ENCODE peak calls at places on chromosomes 16 and 17, in eight cellular contexts. W is breast epithelium, M is upper lobe of right lung, N is IMR-90, E is AG04449, I is GM12864, T is uterus, Q is fibroblast of lung. Y is an unnamed sample.

GRCh38 chr16:58475220-58475619 is 24.7 kb upstream of the NDRG4 start:
- DNase-seq in W (no peak), M (no peak), N (no peak), E (no peak), I (no peak), T (no peak), Q (no peak), Y (no peak)

GRCh38 chr16:4293181-4293716 is 20.4 kb upstream of the TFAP4 start:
- DNase-seq in W (no peak), M (no peak), N (no peak), E (no peak), I (no peak), T (no peak), Q (no peak), Y (no peak)

GRCh38 chr17:40070895-40071719 is 8.3 kb downstream of the THRA start:
- DNase-seq in W (no peak), M (peak; percentile 93), N (no peak), E (no peak), I (no peak), T (peak; percentile 76), Q (no peak), Y (no peak)

GRCh38 chr16:88770459-88771293 is 14.3 kb downstream of the PIEZO1 start:
- DNase-seq in W (peak; percentile 74), M (peak; percentile 90), N (peak; percentile 87), E (no peak), I (no peak), T (peak; percentile 66), Q (peak; percentile 88), Y (no peak)

GRCh38 chr16:49604602-49605001 is 231.0 kb downstream of the C16orf78 start:
- DNase-seq in W (no peak), M (no peak), N (no peak), E (no peak), I (no peak), T (no peak), Q (no peak), Y (no peak)

GRCh38 chr16:19929062-19929511 is 44.4 kb upstream of the GPRC5B start:
- DNase-seq in W (no peak), M (no peak), N (no peak), E (no peak), I (no peak), T (no peak), Q (no peak), Y (peak; percentile 31)

GRCh38 chr17:43456029-43456428 is 27.7 kb upstream of the DHX8 start:
- DNase-seq in W (no peak), M (no peak), N (no peak), E (no peak), I (no peak), T (no peak), Q (no peak), Y (no peak)

GRCh38 chr17:83036666-83037065 is 42.7 kb upstream of the METRNL start:
- DNase-seq in W (no peak), M (peak; percentile 20), N (no peak), E (no peak), I (no peak), T (no peak), Q (no peak), Y (no peak)

GRCh38 chr16:23694707-23695373 is 16.2 kb downstream of the PLK1 start:
- DNase-seq in W (no peak), M (no peak), N (peak; percentile 38), E (no peak), I (no peak), T (no peak), Q (peak; percentile 68), Y (no peak)

GRCh38 chr16:23270654-23271053 is 31.4 kb upstream of the SCNN1B start:
- DNase-seq in W (no peak), M (no peak), N (no peak), E (no peak), I (no peak), T (no peak), Q (no peak), Y (no peak)

GRCh38 chr16:83206426-83206825 is 579.7 kb downstream of the CDH13 start:
- DNase-seq in W (no peak), M (no peak), N (no peak), E (no peak), I (no peak), T (no peak), Q (peak; percentile 44), Y (no peak)

GRCh38 chr17:32941419-32942032 is 13.6 kb downstream of the TMEM98 start:
- DNase-seq in W (no peak), M (no peak), N (no peak), E (no peak), I (no peak), T (no peak), Q (no peak), Y (no peak)

GRCh38 chr17:14301761-14302401 is 1.0 kb downstream of the HS3ST3B1 start:
- DNase-seq in W (no peak), M (peak; percentile 75), N (peak; percentile 48), E (no peak), I (no peak), T (peak; percentile 26), Q (peak; percentile 55), Y (peak; percentile 70)

GRCh38 chr17:28878158-28878910 is 19.2 kb downstream of the FLOT2 start:
- DNase-seq in W (no peak), M (no peak), N (no peak), E (no peak), I (no peak), T (no peak), Q (no peak), Y (no peak)

GRCh38 chr17:19448341-19449268 is 37.6 kb downstream of the RNF112 start:
- DNase-seq in W (peak; percentile 71), M (no peak), N (peak; percentile 99), E (peak; percentile 93), I (no peak), T (peak; percentile 71), Q (peak; percentile 98), Y (no peak)

GRCh38 chr16:1428511-1428910 is 2.4 kb upstream of the PERCC1 start:
- DNase-seq in W (peak; percentile 48), M (peak; percentile 67), N (no peak), E (no peak), I (no peak), T (no peak), Q (peak; percentile 10), Y (no peak)

GRCh38 chr17:79991140-79991923 is 44.3 kb downstream of the TBC1D16 start:
- DNase-seq in W (peak; percentile 77), M (peak; percentile 92), N (peak; percentile 74), E (no peak), I (no peak), T (peak; percentile 81), Q (peak; percentile 68), Y (peak; percentile 86)
- TF ChIP-seq CTCF in W (no peak), M (peak; percentile 66), N (peak; percentile 71), E (peak; percentile 86), I (peak; percentile 32), T (peak; percentile 79), Q (peak; percentile 46), Y (peak; percentile 78)

GRCh38 chr17:58956997-58957724 is 149.5 kb downstream of the TRIM37 start:
- DNase-seq in W (no peak), M (no peak), N (peak; percentile 67), E (peak; percentile 33), I (no peak), T (no peak), Q (peak; percentile 78), Y (no peak)

GRCh38 chr17:58965221-58965620 is 141.5 kb downstream of the TRIM37 start:
- DNase-seq in W (no peak), M (no peak), N (no peak), E (no peak), I (no peak), T (no peak), Q (no peak), Y (no peak)

DNA sequence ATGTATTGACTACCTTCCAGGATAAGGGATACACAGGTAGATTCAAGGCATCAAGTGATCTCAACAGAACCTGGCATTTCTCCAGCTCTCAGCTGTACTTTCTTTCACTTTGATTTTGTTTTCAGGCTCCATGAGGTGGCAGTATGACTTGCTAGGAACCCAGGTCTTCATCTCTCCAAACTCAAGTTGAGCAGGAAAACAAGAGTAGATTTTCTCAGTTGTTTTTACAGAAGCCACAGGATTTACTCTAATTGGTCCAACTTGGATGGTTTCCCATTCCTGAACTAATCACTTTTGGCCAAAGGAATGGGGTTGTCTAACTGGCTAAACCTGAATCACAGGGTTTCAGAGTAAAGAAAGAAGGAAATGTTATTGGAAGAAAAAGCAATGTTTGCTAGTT is 146.6 kb downstream of the TRIM37 start:
- DNase-seq in W (no peak), M (no peak), N (peak; percentile 74), E (peak; percentile 37), I (peak; percentile 35), T (no peak), Q (peak; percentile 82), Y (no peak)
- TF ChIP-seq CTCF in W (peak; percentile 20), M (peak; percentile 22), N (peak; percentile 35), E (peak; percentile 31), I (peak; percentile 25), T (no peak), Q (peak; percentile 36), Y (no peak)

DNA sequence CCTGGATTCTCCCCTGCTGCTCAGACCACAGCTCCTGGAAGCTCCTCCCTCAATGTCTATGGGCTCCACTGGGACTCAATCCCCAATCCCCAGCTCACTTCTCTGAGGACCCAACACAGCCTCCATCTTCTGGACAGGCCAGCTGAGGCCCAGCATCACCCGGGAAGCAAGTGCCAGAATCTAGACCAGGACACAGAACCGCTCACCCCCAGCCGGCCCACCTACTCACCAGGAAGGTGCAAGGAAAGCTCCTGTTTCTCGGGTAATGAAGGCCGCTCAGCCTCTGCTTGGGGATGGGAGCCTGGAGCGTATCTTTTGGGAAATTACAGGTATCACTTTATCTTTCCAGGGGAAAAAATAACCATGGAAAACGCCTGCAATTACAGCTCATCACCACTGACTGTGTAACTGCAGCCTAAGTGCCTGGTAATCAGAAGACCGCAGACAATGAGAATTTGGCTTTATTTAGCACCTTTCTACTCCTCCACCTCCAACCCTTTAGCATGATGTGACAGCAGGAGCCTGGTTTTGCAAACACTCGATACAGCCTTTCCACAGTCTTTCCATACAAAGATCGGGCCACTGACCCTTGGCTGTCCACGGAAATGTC is 49.6 kb upstream of the RPL38 start:
- DNase-seq in W (no peak), M (peak; percentile 28), N (no peak), E (no peak), I (no peak), T (no peak), Q (no peak), Y (no peak)
- TF ChIP-seq CTCF in W (no peak), M (no peak), N (no peak), E (no peak), I (no peak), T (no peak), Q (no peak), Y (peak; percentile 42)

DNA sequence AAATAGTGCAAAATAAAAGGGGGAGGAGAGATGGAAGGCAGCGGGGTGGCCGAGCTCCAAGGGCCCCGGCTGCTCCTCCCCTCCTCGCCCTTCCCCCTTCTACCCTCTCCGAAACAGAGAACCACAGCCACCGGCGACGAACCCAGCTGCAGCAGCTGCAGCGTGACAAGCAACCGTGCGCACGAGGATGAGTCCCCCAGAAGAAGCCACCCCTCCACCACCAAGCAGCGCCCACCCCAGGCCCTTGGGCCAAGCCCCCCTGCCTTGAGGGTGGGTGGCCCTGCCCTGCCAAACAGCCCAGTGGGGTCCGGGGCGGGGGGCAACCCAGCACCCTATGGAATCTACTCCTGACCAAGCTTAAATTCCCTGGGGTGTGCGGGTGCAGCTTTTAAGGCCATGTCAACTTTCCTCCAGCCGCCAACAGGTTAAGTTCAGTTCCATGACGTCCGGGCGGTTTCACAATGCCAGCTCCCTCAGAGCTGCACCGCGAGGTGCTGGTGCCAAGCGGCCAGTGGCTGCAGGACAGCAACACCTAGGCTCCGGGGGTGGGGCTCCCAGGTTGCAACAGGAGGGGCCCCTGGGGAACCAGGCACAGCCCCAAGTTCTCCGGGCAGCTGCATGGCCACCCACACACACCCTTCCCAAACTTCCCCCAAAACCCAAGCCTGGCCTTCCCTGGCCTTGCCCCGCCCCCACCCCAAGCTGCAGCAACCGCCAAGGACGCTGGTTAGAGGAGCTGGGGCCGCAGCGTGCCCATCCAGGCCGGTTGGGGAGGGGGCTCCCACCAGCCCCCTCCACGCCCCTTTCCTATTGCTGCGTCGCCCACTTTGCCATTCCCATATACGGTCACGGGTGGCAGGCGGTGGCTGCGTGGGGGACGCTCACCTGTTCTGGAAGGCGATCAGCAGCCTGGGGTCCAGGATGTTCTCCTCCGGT is 2.0 kb downstream of the CBX4 start:
- DNase-seq in W (peak; percentile 91), M (peak; percentile 95), N (peak; percentile 74), E (no peak), I (peak; percentile 49), T (peak; percentile 43), Q (peak; percentile 69), Y (no peak)
- TF ChIP-seq CTCF in W (no peak), M (peak; percentile 19), N (no peak), E (no peak), I (no peak), T (no peak), Q (no peak), Y (no peak)

Y was measured in type B pancreatic cell.